ENCODE peak calls at places on chromosomes 12 and 14, in four cellular contexts. One of them, this sample, is unnamed.

GRCh38 chr12:109287811-109288469 is 21.1 kb downstream of the FOXN4 start:
- DNase-seq in breast epithelium: no peak
- DNase-seq in ovary: no peak
- DNase-seq in heart left ventricle: no peak
- DNase-seq in this sample: no peak

GRCh38 chr12:18320036-18320617 is 58.8 kb downstream of the PIK3C2G start:
- DNase-seq in breast epithelium: no peak
- DNase-seq in heart left ventricle: no peak
- DNase-seq in ovary: no peak
- DNase-seq in this sample: peak

GRCh38 chr14:90691627-90692026 is 124.6 kb downstream of the TTC7B start:
- DNase-seq in heart left ventricle: no peak
- DNase-seq in breast epithelium: no peak
- DNase-seq in ovary: no peak
- DNase-seq in this sample: no peak

GRCh38 chr14:32414808-32415255 is 85.7 kb downstream of the AKAP6 start:
- DNase-seq in heart left ventricle: no peak
- DNase-seq in ovary: no peak
- DNase-seq in breast epithelium: no peak
- DNase-seq in this sample: no peak

GRCh38 chr14:100586520-100587247 is 533 bp downstream of the BEGAIN start:
- DNase-seq in breast epithelium: no peak
- DNase-seq in ovary: no peak
- DNase-seq in heart left ventricle: peak
- DNase-seq in this sample: no peak

GRCh38 chr14:96051642-96052540 is 12.7 kb downstream of the C14orf132 start:
- DNase-seq in ovary: no peak
- DNase-seq in heart left ventricle: no peak
- DNase-seq in breast epithelium: no peak
- DNase-seq in this sample: peak

GRCh38 chr12:127809236-127809635 is 457.7 kb upstream of the TMEM132C start:
- DNase-seq in breast epithelium: no peak
- DNase-seq in ovary: no peak
- DNase-seq in heart left ventricle: no peak
- DNase-seq in this sample: peak

GRCh38 chr12:114780746-114781399 is 96.9 kb upstream of the TBX3 start:
- DNase-seq in breast epithelium: no peak
- DNase-seq in heart left ventricle: no peak
- DNase-seq in ovary: no peak
- DNase-seq in this sample: no peak

GRCh38 chr14:75547552-75548250 is 25.4 kb downstream of the BATF start:
- DNase-seq in breast epithelium: no peak
- DNase-seq in heart left ventricle: no peak
- DNase-seq in ovary: no peak
- DNase-seq in this sample: no peak

GRCh38 chr14:105012171-105012985 is 8.5 kb downstream of the CDCA4 start:
- DNase-seq in ovary: no peak
- DNase-seq in breast epithelium: no peak
- DNase-seq in heart left ventricle: no peak
- DNase-seq in this sample: no peak

GRCh38 chr14:95918466-95918865 is 41.8 kb downstream of the TUNAR start:
- DNase-seq in heart left ventricle: no peak
- DNase-seq in ovary: no peak
- DNase-seq in breast epithelium: no peak
- DNase-seq in this sample: no peak

GRCh38 chr14:35818346-35819115 is 7.6 kb upstream of the BRMS1L start:
- DNase-seq in heart left ventricle: no peak
- DNase-seq in breast epithelium: no peak
- DNase-seq in ovary: no peak
- DNase-seq in this sample: peak

GRCh38 chr12:19675361-19675760 is 236.1 kb downstream of the AEBP2 start:
- DNase-seq in breast epithelium: no peak
- DNase-seq in ovary: no peak
- DNase-seq in heart left ventricle: no peak
- DNase-seq in this sample: no peak

GRCh38 chr12:32399373-32400113 is at the start of gene FGD4:
- DNase-seq in ovary: peak
- DNase-seq in breast epithelium: peak
- DNase-seq in heart left ventricle: peak
- DNase-seq in this sample: peak

GRCh38 chr12:6724409-6724797 is 557 bp downstream of the COPS7A start:
- DNase-seq in breast epithelium: no peak
- DNase-seq in ovary: no peak
- DNase-seq in heart left ventricle: no peak
- DNase-seq in this sample: peak

GRCh38 chr12:111995782-111996480 is 17.0 kb downstream of the TMEM116 start:
- DNase-seq in breast epithelium: no peak
- DNase-seq in ovary: no peak
- DNase-seq in heart left ventricle: no peak
- DNase-seq in this sample: no peak

GRCh38 chr14:86462193-86462592 is 932.2 kb downstream of the FLRT2 start:
- DNase-seq in ovary: no peak
- DNase-seq in breast epithelium: no peak
- DNase-seq in heart left ventricle: no peak
- DNase-seq in this sample: peak

GRCh38 chr12:118436986-118437385 is 60.6 kb downstream of the SUDS3 start:
- DNase-seq in heart left ventricle: no peak
- DNase-seq in ovary: no peak
- DNase-seq in breast epithelium: no peak
- DNase-seq in this sample: no peak

GRCh38 chr14:51552275-51552674 is 99.4 kb upstream of the FRMD6 start:
- DNase-seq in heart left ventricle: no peak
- DNase-seq in ovary: no peak
- DNase-seq in breast epithelium: no peak
- DNase-seq in this sample: no peak

GRCh38 chr14:75566752-75567151 is 11.7 kb upstream of the FLVCR2 start:
- DNase-seq in breast epithelium: no peak
- DNase-seq in ovary: no peak
- DNase-seq in heart left ventricle: no peak
- DNase-seq in this sample: no peak

GRCh38 chr12:77847060-77847541 is 16.4 kb downstream of the NAV3 start:
- DNase-seq in heart left ventricle: no peak
- DNase-seq in breast epithelium: no peak
- DNase-seq in ovary: no peak
- DNase-seq in this sample: no peak

GRCh38 chr12:67222302-67222701 is 46.9 kb upstream of the CAND1 start:
- DNase-seq in breast epithelium: no peak
- DNase-seq in ovary: no peak
- DNase-seq in heart left ventricle: no peak
- DNase-seq in this sample: no peak

GRCh38 chr14:95189400-95190162 is 32.3 kb upstream of the DICER1 start:
- DNase-seq in ovary: no peak
- DNase-seq in breast epithelium: no peak
- DNase-seq in heart left ventricle: no peak
- DNase-seq in this sample: no peak

GRCh38 chr14:90936757-90937440 is 120.7 kb upstream of the TTC7B start:
- DNase-seq in breast epithelium: no peak
- DNase-seq in heart left ventricle: no peak
- DNase-seq in ovary: no peak
- DNase-seq in this sample: no peak

GRCh38 chr12:131832393-131833231 is 4.4 kb downstream of the MMP17 start:
- DNase-seq in breast epithelium: no peak
- DNase-seq in ovary: peak
- DNase-seq in heart left ventricle: peak
- DNase-seq in this sample: peak

GRCh38 chr14:105469456-105470162 is 5.0 kb upstream of the CRIP2 start:
- DNase-seq in heart left ventricle: peak
- DNase-seq in breast epithelium: peak
- DNase-seq in ovary: no peak
- DNase-seq in this sample: no peak

GRCh38 chr12:125071456-125071855 is 6.2 kb downstream of the AACS start:
- DNase-seq in heart left ventricle: no peak
- DNase-seq in breast epithelium: no peak
- DNase-seq in ovary: no peak
- DNase-seq in this sample: no peak

GRCh38 chr12:125070117-125070516 is 4.9 kb downstream of the AACS start:
- DNase-seq in heart left ventricle: no peak
- DNase-seq in ovary: no peak
- DNase-seq in breast epithelium: no peak
- DNase-seq in this sample: no peak

GRCh38 chr12:125069616-125070015 is 4.4 kb downstream of the AACS start:
- DNase-seq in heart left ventricle: peak
- DNase-seq in ovary: no peak
- DNase-seq in breast epithelium: no peak
- DNase-seq in this sample: no peak

GRCh38 chr12:125070661-125071390 is 5.6 kb downstream of the AACS start:
- DNase-seq in breast epithelium: no peak
- DNase-seq in heart left ventricle: no peak
- DNase-seq in ovary: no peak
- DNase-seq in this sample: no peak

GRCh38 chr12:125072496-125072895 is 7.3 kb downstream of the AACS start:
- DNase-seq in ovary: no peak
- DNase-seq in breast epithelium: no peak
- DNase-seq in heart left ventricle: no peak
- DNase-seq in this sample: no peak
- H3K27ac ChIP-seq in ovary: no peak
- H3K27ac ChIP-seq in breast epithelium: no peak
- H3K27ac ChIP-seq in heart left ventricle: no peak
- H3K27ac ChIP-seq in this sample: no peak

DNA sequence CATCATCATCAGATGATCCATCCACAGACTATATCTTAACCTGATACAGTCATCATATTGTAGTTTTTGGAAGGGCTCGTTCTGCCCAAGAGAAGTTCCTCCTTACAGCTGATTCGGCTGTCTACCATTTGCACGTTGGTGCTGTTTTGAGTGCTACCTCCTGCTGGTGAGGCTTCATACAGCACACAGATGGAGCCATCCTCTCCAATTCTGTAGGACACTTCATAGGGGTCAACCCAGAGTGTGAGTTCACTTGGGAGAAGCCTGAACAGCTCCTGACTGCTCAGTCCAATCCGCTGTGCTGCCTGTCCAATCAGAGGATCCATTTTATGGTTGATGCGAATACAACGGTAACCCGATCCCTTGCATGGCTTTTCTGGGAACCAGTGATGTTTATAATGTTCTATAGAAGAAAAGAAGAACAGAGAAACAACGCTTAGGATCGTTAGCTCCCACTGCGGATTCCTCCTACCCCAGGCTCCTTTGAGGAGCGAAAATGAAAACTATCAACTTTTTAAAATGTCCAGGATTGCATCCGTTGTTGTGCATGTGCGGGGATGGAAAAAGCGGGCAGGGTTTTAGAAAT is 1.5 kb downstream of the BTG1 start:
- DNase-seq in ovary: peak
- DNase-seq in heart left ventricle: peak
- DNase-seq in breast epithelium: peak
- DNase-seq in this sample: peak
- TF ChIP-seq POLR2A in ovary: no peak
- TF ChIP-seq POLR2A in heart left ventricle: peak
- TF ChIP-seq POLR2A in breast epithelium: no peak
- TF ChIP-seq POLR2A in this sample: peak

GRCh38 chr14:24431569-24432258 is 2.0 kb downstream of the KHNYN start:
- DNase-seq in ovary: peak
- DNase-seq in heart left ventricle: peak
- DNase-seq in breast epithelium: peak
- DNase-seq in this sample: peak
- H3K4me3 ChIP-seq in ovary: no peak
- H3K4me3 ChIP-seq in heart left ventricle: peak
- H3K4me3 ChIP-seq in breast epithelium: peak
- H3K4me3 ChIP-seq in this sample: no peak

DNA sequence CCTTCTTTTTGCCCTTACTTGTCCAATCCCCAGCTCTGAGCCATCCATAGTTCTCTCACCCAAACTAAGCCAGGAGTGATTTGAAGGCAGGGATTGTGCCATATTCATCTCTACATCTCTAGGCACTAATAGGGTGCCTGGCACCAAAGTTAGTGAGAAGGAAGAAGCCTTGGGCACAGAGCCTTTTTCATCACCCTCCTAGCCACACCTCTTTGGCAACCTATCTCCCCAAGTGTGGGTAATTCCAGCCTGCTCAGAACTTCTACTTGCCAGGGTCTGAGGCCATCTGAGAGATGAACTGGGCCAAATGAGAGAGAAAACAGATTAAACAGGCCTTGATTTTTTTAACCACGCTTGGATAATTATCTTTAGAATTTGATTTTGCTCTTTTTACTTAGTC is 61.3 kb downstream of the PHLDA1 start:
- DNase-seq in ovary: no peak
- DNase-seq in heart left ventricle: no peak
- DNase-seq in breast epithelium: no peak
- DNase-seq in this sample: no peak
- H3K27ac ChIP-seq in ovary: no peak
- H3K27ac ChIP-seq in heart left ventricle: no peak
- H3K27ac ChIP-seq in breast epithelium: no peak
- H3K27ac ChIP-seq in this sample: no peak

DNA sequence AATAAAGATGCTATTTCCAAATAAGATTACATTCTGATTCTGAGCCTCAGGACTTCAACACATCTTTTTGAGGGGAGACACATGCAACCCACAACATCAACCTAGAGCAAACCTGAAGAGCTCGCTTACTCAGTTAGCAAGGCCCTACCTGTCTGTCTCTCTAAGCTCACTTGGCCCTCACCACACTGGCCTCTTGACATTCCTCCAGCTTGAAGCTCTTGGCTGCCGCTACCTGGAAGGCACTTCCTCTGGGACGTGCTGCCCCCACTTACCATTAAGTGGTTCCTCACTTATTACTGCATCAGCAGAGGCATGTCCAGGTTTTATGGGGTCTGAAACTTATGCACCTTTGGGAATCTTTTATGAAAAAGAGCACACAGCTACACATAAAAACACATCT is 354.8 kb downstream of the GALC start:
- DNase-seq in heart left ventricle: no peak
- DNase-seq in breast epithelium: no peak
- DNase-seq in ovary: no peak
- DNase-seq in this sample: no peak
- TF ChIP-seq POLR2A in heart left ventricle: no peak
- TF ChIP-seq POLR2A in breast epithelium: no peak
- TF ChIP-seq POLR2A in ovary: no peak
- TF ChIP-seq POLR2A in this sample: no peak

DNA sequence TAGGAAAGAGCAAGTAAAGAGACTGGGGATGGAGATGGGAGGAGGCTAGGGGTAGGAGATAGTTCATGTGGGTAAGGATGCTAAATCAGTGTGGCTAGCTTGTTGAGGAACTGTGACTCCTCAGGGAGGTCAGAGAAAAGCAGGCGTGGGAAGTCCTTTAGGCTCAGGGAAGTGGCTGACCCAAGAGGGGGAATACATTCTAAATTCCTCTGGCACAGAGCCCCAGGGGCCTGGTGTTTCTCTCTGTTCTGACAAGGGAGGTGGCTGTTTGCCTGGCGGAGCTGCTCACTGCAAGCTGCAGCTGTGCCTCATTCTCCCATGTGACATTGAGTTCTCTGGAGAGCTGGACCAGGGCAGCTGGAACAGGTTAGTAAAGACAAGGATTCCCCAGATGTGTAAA is 152.2 kb upstream of the SLC38A2 start:
- DNase-seq in ovary: peak
- DNase-seq in breast epithelium: peak
- DNase-seq in heart left ventricle: peak
- DNase-seq in this sample: peak
- H3K4me3 ChIP-seq in ovary: no peak
- H3K4me3 ChIP-seq in breast epithelium: no peak
- H3K4me3 ChIP-seq in heart left ventricle: no peak
- H3K4me3 ChIP-seq in this sample: no peak

DNA sequence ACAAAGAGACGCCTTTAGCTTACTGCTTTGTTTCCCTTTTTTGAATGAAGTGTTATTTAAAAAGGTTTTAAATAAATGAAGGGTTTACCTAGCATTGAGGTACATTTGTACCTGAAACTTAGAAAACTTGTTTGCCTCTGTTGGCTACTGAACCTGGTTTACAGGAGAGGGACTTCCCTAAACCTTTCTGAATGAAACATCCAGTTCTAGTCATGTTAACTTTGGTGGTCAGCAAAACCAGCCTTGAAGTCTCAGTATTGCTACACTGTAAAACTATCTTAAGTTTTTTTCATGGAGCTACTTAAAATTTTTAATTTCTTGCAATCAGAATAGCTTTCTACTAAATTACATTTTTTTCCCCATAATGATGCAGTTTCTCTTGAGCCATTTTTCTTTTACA is 38.2 kb downstream of the RASSF8 start:
- DNase-seq in heart left ventricle: no peak
- DNase-seq in breast epithelium: no peak
- DNase-seq in ovary: no peak
- DNase-seq in this sample: no peak
- H3K27ac ChIP-seq in heart left ventricle: no peak
- H3K27ac ChIP-seq in breast epithelium: no peak
- H3K27ac ChIP-seq in ovary: no peak
- H3K27ac ChIP-seq in this sample: no peak

This sample was measured in adrenal gland.